ENCODE peak calls at places on chromosome 1, in seven cellular contexts. One of them, this sample, is unnamed.

GRCh38 chr1:27350673-27351540 is 9.1 kb downstream of the SYTL1 start:
- DNase-seq in T-helper 1 cell: no peak
- DNase-seq in stimulated activated CD4-positive, alpha-beta T cell treated with anti-CD3 and anti-CD28 coated beads, Interleukin-4, amount 100 ng/mL, for 1 hour: no peak
- DNase-seq in activated T-helper 1 cell treated with anti-CD3 and anti-CD28 coated beads, Interleukin-2, amount 50 U/mL, for 16 hours: no peak
- DNase-seq in mesendoderm: peak
- DNase-seq in AG09309: no peak
- DNase-seq in Kasumi-1: no peak
- DNase-seq in this sample: peak

GRCh38 chr1:69191280-69191679 is 376.4 kb upstream of the LRRC7 start:
- DNase-seq in Kasumi-1: no peak
- DNase-seq in stimulated activated CD4-positive, alpha-beta T cell treated with anti-CD3 and anti-CD28 coated beads, Interleukin-4, amount 100 ng/mL, for 1 hour: no peak
- DNase-seq in activated T-helper 1 cell treated with anti-CD3 and anti-CD28 coated beads, Interleukin-2, amount 50 U/mL, for 16 hours: no peak
- DNase-seq in T-helper 1 cell: no peak
- DNase-seq in AG09309: no peak
- DNase-seq in mesendoderm: no peak
- DNase-seq in this sample: no peak

GRCh38 chr1:178283409-178283808 is 189.5 kb downstream of the RASAL2 start:
- DNase-seq in mesendoderm: peak
- DNase-seq in activated T-helper 1 cell treated with anti-CD3 and anti-CD28 coated beads, Interleukin-2, amount 50 U/mL, for 16 hours: no peak
- DNase-seq in AG09309: no peak
- DNase-seq in Kasumi-1: peak
- DNase-seq in T-helper 1 cell: no peak
- DNase-seq in stimulated activated CD4-positive, alpha-beta T cell treated with anti-CD3 and anti-CD28 coated beads, Interleukin-4, amount 100 ng/mL, for 1 hour: no peak
- DNase-seq in this sample: no peak

GRCh38 chr1:117051224-117052064 is 8.7 kb upstream of the TTF2 start:
- DNase-seq in AG09309: no peak
- DNase-seq in Kasumi-1: no peak
- DNase-seq in activated T-helper 1 cell treated with anti-CD3 and anti-CD28 coated beads, Interleukin-2, amount 50 U/mL, for 16 hours: no peak
- DNase-seq in stimulated activated CD4-positive, alpha-beta T cell treated with anti-CD3 and anti-CD28 coated beads, Interleukin-4, amount 100 ng/mL, for 1 hour: peak
- DNase-seq in mesendoderm: no peak
- DNase-seq in T-helper 1 cell: no peak
- DNase-seq in this sample: no peak

GRCh38 chr1:193259619-193260018 is 73.2 kb upstream of the B3GALT2 start:
- DNase-seq in AG09309: no peak
- DNase-seq in Kasumi-1: no peak
- DNase-seq in mesendoderm: no peak
- DNase-seq in T-helper 1 cell: no peak
- DNase-seq in activated T-helper 1 cell treated with anti-CD3 and anti-CD28 coated beads, Interleukin-2, amount 50 U/mL, for 16 hours: no peak
- DNase-seq in stimulated activated CD4-positive, alpha-beta T cell treated with anti-CD3 and anti-CD28 coated beads, Interleukin-4, amount 100 ng/mL, for 1 hour: no peak
- DNase-seq in this sample: no peak

GRCh38 chr1:192691041-192691440 is 55.1 kb downstream of the RGS13 start:
- DNase-seq in Kasumi-1: no peak
- DNase-seq in AG09309: no peak
- DNase-seq in stimulated activated CD4-positive, alpha-beta T cell treated with anti-CD3 and anti-CD28 coated beads, Interleukin-4, amount 100 ng/mL, for 1 hour: no peak
- DNase-seq in activated T-helper 1 cell treated with anti-CD3 and anti-CD28 coated beads, Interleukin-2, amount 50 U/mL, for 16 hours: no peak
- DNase-seq in mesendoderm: peak
- DNase-seq in T-helper 1 cell: no peak
- DNase-seq in this sample: no peak

GRCh38 chr1:169901119-169901518 is 7.4 kb upstream of the SCYL3 start:
- DNase-seq in mesendoderm: no peak
- DNase-seq in Kasumi-1: no peak
- DNase-seq in AG09309: no peak
- DNase-seq in activated T-helper 1 cell treated with anti-CD3 and anti-CD28 coated beads, Interleukin-2, amount 50 U/mL, for 16 hours: no peak
- DNase-seq in stimulated activated CD4-positive, alpha-beta T cell treated with anti-CD3 and anti-CD28 coated beads, Interleukin-4, amount 100 ng/mL, for 1 hour: no peak
- DNase-seq in T-helper 1 cell: no peak
- DNase-seq in this sample: no peak

GRCh38 chr1:235105051-235106043 is 23.3 kb downstream of the TOMM20 start:
- DNase-seq in T-helper 1 cell: no peak
- DNase-seq in mesendoderm: no peak
- DNase-seq in Kasumi-1: no peak
- DNase-seq in activated T-helper 1 cell treated with anti-CD3 and anti-CD28 coated beads, Interleukin-2, amount 50 U/mL, for 16 hours: no peak
- DNase-seq in AG09309: no peak
- DNase-seq in stimulated activated CD4-positive, alpha-beta T cell treated with anti-CD3 and anti-CD28 coated beads, Interleukin-4, amount 100 ng/mL, for 1 hour: no peak
- DNase-seq in this sample: peak

GRCh38 chr1:151918819-151919218 is 9.5 kb upstream of the THEM4 start:
- DNase-seq in mesendoderm: no peak
- DNase-seq in T-helper 1 cell: no peak
- DNase-seq in stimulated activated CD4-positive, alpha-beta T cell treated with anti-CD3 and anti-CD28 coated beads, Interleukin-4, amount 100 ng/mL, for 1 hour: no peak
- DNase-seq in AG09309: no peak
- DNase-seq in Kasumi-1: no peak
- DNase-seq in activated T-helper 1 cell treated with anti-CD3 and anti-CD28 coated beads, Interleukin-2, amount 50 U/mL, for 16 hours: no peak
- DNase-seq in this sample: no peak

This sample was measured in islet precursor cell.